ENCODE peak calls at places on chromosome 2, in four cellular contexts. F is Karpas-422, Z is OCI-LY7, P is heart right ventricle. V is an unnamed sample.

GRCh38 chr2:118909191-118909590 is 32.8 kb upstream of the MARCO start:
- DNase-seq in F (no peak), Z (no peak), P (no peak), V (no peak)

GRCh38 chr2:46978696-46979095 is 63.1 kb upstream of the MCFD2 start:
- DNase-seq in F (peak; percentile 77), Z (no peak), P (no peak), V (no peak)

GRCh38 chr2:134527398-134527797 is 191.4 kb downstream of the TMEM163 start:
- DNase-seq in F (no peak), Z (no peak), P (no peak), V (no peak)

GRCh38 chr2:23566236-23567142 is 181.5 kb downstream of the KLHL29 start:
- DNase-seq in F (peak; percentile 75), Z (peak; percentile 19), P (no peak), V (no peak)

GRCh38 chr2:26646986-26647672 is 6.0 kb upstream of the CIB4 start:
- DNase-seq in F (no peak), Z (no peak), P (no peak), V (no peak)

GRCh38 chr2:31992934-31993333 is 17.9 kb downstream of the MEMO1 start:
- DNase-seq in F (no peak), Z (no peak), P (no peak), V (no peak)

GRCh38 chr2:231720971-231721640 is 12.8 kb downstream of the PTMA start:
- DNase-seq in F (peak; percentile 72), Z (peak; percentile 62), P (no peak), V (no peak)

GRCh38 chr2:216445489-216445888 is 33.2 kb downstream of the SMARCAL1 start:
- DNase-seq in F (no peak), Z (no peak), P (no peak), V (no peak)

GRCh38 chr2:67234443-67234842 is 162.7 kb upstream of the ETAA1 start:
- DNase-seq in F (peak; percentile 53), Z (no peak), P (no peak), V (no peak)

GRCh38 chr2:63488118-63488713 is 100.1 kb downstream of the WDPCP start:
- DNase-seq in F (peak; percentile 65), Z (no peak), P (no peak), V (no peak)

GRCh38 chr2:40466926-40467325 is 15.0 kb upstream of the SLC8A1 start:
- DNase-seq in F (no peak), Z (no peak), P (no peak), V (no peak)

GRCh38 chr2:54560146-54560881 is 104.2 kb downstream of the SPTBN1 start:
- DNase-seq in F (peak; percentile 63), Z (peak; percentile 74), P (no peak), V (no peak)

GRCh38 chr2:193845604-193846003 is 1650.9 kb upstream of the TMEFF2 start:
- DNase-seq in F (no peak), Z (no peak), P (no peak), V (no peak)

GRCh38 chr2:236236559-236237450 is 27.4 kb downstream of the ASB18 start:
- DNase-seq in F (no peak), Z (no peak), P (no peak), V (no peak)

GRCh38 chr2:62300925-62301324 is 105.0 kb downstream of the B3GNT2 start:
- DNase-seq in F (no peak), Z (no peak), P (no peak), V (no peak)
- H3K4me1 ChIP-seq in F (no peaks in the 10 kb centered on the region), Z (peaks cover 25% of the 10 kb centered on the region), P (peaks cover 21% of the 10 kb centered on the region), V (peaks cover 5% of the 10 kb centered on the region)

GRCh38 chr2:98727758-98728718 is 2.9 kb downstream of the MGAT4A start:
- DNase-seq in F (no peak), Z (no peak), P (no peak), V (no peak)

GRCh38 chr2:98730851-98731708 is at the start of gene MGAT4A:
- DNase-seq in F (peak; percentile 74), Z (peak; percentile 72), P (peak; percentile 88), V (peak; percentile 43)

GRCh38 chr2:98730053-98730850 is 680 bp downstream of the MGAT4A start:
- DNase-seq in F (no peak), Z (peak; percentile 74), P (peak; percentile 44), V (peak; percentile 49)

GRCh38 chr2:98731709-98732349 is 897 bp upstream of the MGAT4A start:
- DNase-seq in F (no peak), Z (peak; percentile 24), P (no peak), V (no peak)

GRCh38 chr2:98729652-98730051 is 1.3 kb downstream of the MGAT4A start:
- DNase-seq in F (no peak), Z (no peak), P (no peak), V (no peak)
- H3K27ac ChIP-seq in F (no peak overlapping the region), Z (no peak overlapping the region), P (no peak overlapping the region), V (peak overlapping the region; percentile 82)

DNA sequence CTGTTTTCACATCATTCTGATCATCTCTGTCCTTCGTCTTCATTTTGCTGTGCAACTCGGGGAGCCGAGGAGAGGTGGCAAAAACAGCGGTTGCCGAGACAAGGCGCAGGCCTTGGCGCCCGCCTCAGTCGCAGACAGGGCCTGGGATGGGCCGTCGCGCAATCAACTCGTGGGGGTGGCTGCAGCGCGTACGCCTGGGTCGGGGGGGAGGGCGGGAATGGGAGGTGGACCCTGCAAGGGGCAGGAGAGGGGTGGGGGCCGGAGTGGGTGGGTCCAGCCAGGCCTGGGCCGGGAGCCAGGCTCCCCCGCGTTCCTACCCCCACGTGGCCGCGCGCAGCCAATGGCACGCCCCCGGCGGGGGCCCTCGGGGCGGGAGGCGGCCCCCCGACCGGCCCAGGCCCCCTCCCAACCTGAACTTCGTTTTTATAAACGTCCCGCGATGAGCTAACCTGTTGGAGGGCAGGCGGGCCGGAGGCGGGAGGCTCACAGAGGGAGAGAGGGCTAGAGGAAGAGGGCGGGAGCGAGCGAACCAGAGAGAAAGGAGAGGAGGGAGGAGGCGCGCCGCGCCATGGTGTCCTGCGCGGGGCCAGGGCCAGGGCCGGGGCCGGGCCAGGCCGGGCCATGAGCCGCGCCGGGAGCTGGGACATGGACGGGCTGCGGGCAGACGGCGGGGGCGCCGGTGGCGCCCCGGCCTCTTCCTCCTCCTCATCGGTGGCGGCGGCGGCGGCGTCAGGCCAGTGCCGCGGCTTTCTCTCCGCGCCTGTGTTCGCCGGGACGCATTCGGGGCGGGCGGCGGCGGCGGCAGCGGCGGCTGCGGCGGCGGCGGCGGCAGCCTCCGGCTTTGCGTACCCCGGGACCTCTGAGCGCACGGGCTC is at the start of gene HOXD13:
- DNase-seq in F (no peak), Z (no peak), P (no peak), V (no peak)
- H3K4me3 ChIP-seq in F (no peak within 1 kb of the TSS), Z (no peak within 1 kb of the TSS), P (peak within 1 kb of the TSS; percentile 29), V (peak within 1 kb of the TSS; percentile 29)

GRCh38 chr2:160332318-160332717 is 132.2 kb upstream of the ITGB6 start:
- DNase-seq in F (no peak), Z (peak; percentile 30), P (no peak), V (no peak)

GRCh38 chr2:160331258-160332025 is 131.4 kb upstream of the ITGB6 start:
- DNase-seq in F (no peak), Z (no peak), P (peak; percentile 17), V (no peak)

GRCh38 chr2:160325413-160325812 is 125.3 kb upstream of the ITGB6 start:
- DNase-seq in F (no peak), Z (no peak), P (no peak), V (no peak)

GRCh38 chr2:160329196-160329595 is 129.1 kb upstream of the ITGB6 start:
- DNase-seq in F (no peak), Z (no peak), P (no peak), V (no peak)

DNA sequence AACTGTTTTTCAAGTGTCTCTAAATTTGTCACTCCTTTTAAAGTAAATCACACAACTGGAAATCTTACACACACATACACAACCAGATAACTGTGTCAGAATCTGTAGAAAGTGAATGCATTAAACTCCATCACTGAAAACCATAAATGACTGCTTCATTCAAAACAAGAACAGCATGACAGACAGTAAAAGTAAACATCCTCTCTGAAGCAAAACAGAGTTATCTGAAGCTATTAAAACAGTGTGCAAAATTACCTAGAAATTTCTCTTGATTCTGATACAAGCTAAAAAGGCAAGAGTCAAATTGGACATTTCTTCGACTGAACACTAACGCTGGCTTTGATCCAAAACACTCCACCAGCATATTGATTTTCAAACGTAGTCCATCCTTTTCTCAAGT is 128.7 kb upstream of the ITGB6 start:
- DNase-seq in F (no peak), Z (no peak), P (no peak), V (no peak)
- H3K4me1 ChIP-seq in F (peaks cover 4% of the 10 kb centered on the region), Z (peaks cover 14% of the 10 kb centered on the region), P (peaks cover 100% of the 10 kb centered on the region), V (peaks cover 71% of the 10 kb centered on the region)

GRCh38 chr2:130728007-130728454 is 839 bp upstream of the GPR148 start:
- DNase-seq in F (no peak), Z (peak; percentile 17), P (no peak), V (no peak)
- H3K27ac ChIP-seq in F (no peak overlapping the region), Z (no peak overlapping the region), P (no peak overlapping the region), V (no peak overlapping the region)

V was measured in gastrocnemius medialis.